ENCODE peak calls at places on chromosomes 3 and 15, in eight cellular contexts. One of them, this sample, is unnamed.

GRCh38 chr3:160448845-160449659 is 534 bp downstream of the TRIM59 start:
- DNase-seq in posterior vena cava: no peak
- DNase-seq in A549: peak
- DNase-seq in cardiac muscle cell: peak
- DNase-seq in NCI-H1694 treated with DMSO at 0.1 percent for 48 hours: no peak
- DNase-seq in memory B cell: no peak
- DNase-seq in NT2/D1: peak
- DNase-seq in CD8-positive, alpha-beta T cell: no peak
- DNase-seq in this sample: no peak

GRCh38 chr3:98612996-98613517 is 19.6 kb upstream of the CPOX start:
- DNase-seq in posterior vena cava: no peak
- DNase-seq in NCI-H1694 treated with DMSO at 0.1 percent for 48 hours: no peak
- DNase-seq in A549: no peak
- DNase-seq in NT2/D1: no peak
- DNase-seq in cardiac muscle cell: no peak
- DNase-seq in memory B cell: no peak
- DNase-seq in CD8-positive, alpha-beta T cell: no peak
- DNase-seq in this sample: no peak

GRCh38 chr3:5197022-5197421 is 9.5 kb downstream of the EDEM1 start:
- DNase-seq in A549: no peak
- DNase-seq in CD8-positive, alpha-beta T cell: no peak
- DNase-seq in NCI-H1694 treated with DMSO at 0.1 percent for 48 hours: no peak
- DNase-seq in NT2/D1: no peak
- DNase-seq in memory B cell: no peak
- DNase-seq in posterior vena cava: no peak
- DNase-seq in cardiac muscle cell: no peak
- DNase-seq in this sample: no peak

GRCh38 chr3:133895208-133896001 is at the start of gene RAB6B:
- DNase-seq in CD8-positive, alpha-beta T cell: no peak
- DNase-seq in posterior vena cava: peak
- DNase-seq in NT2/D1: no peak
- DNase-seq in cardiac muscle cell: peak
- DNase-seq in NCI-H1694 treated with DMSO at 0.1 percent for 48 hours: peak
- DNase-seq in A549: no peak
- DNase-seq in memory B cell: no peak
- DNase-seq in this sample: no peak

GRCh38 chr15:79570004-79570403 is 137.9 kb downstream of the MINAR1 start:
- DNase-seq in cardiac muscle cell: no peak
- DNase-seq in NT2/D1: no peak
- DNase-seq in A549: no peak
- DNase-seq in CD8-positive, alpha-beta T cell: no peak
- DNase-seq in NCI-H1694 treated with DMSO at 0.1 percent for 48 hours: no peak
- DNase-seq in posterior vena cava: no peak
- DNase-seq in memory B cell: no peak
- DNase-seq in this sample: no peak

GRCh38 chr3:124800076-124800475 is 69.8 kb downstream of the UMPS start:
- DNase-seq in CD8-positive, alpha-beta T cell: no peak
- DNase-seq in NCI-H1694 treated with DMSO at 0.1 percent for 48 hours: no peak
- DNase-seq in NT2/D1: no peak
- DNase-seq in posterior vena cava: no peak
- DNase-seq in A549: no peak
- DNase-seq in memory B cell: no peak
- DNase-seq in cardiac muscle cell: no peak
- DNase-seq in this sample: no peak

GRCh38 chr15:80474751-80475295 is 70.6 kb downstream of the ARNT2 start:
- DNase-seq in cardiac muscle cell: no peak
- DNase-seq in A549: no peak
- DNase-seq in memory B cell: no peak
- DNase-seq in NT2/D1: no peak
- DNase-seq in NCI-H1694 treated with DMSO at 0.1 percent for 48 hours: no peak
- DNase-seq in posterior vena cava: no peak
- DNase-seq in CD8-positive, alpha-beta T cell: no peak
- DNase-seq in this sample: no peak

GRCh38 chr15:68209735-68210408 is 4.7 kb upstream of the CALML4 start:
- DNase-seq in posterior vena cava: peak
- DNase-seq in cardiac muscle cell: no peak
- DNase-seq in A549: no peak
- DNase-seq in memory B cell: peak
- DNase-seq in CD8-positive, alpha-beta T cell: peak
- DNase-seq in NCI-H1694 treated with DMSO at 0.1 percent for 48 hours: no peak
- DNase-seq in NT2/D1: no peak
- DNase-seq in this sample: no peak

GRCh38 chr15:75648156-75649000 is 666 bp downstream of the SNX33 start:
- DNase-seq in cardiac muscle cell: peak
- DNase-seq in memory B cell: no peak
- DNase-seq in A549: peak
- DNase-seq in posterior vena cava: peak
- DNase-seq in CD8-positive, alpha-beta T cell: no peak
- DNase-seq in NT2/D1: no peak
- DNase-seq in NCI-H1694 treated with DMSO at 0.1 percent for 48 hours: no peak
- DNase-seq in this sample: no peak

GRCh38 chr3:61928020-61928419 is 366.6 kb downstream of the PTPRG start:
- DNase-seq in NCI-H1694 treated with DMSO at 0.1 percent for 48 hours: no peak
- DNase-seq in cardiac muscle cell: no peak
- DNase-seq in posterior vena cava: no peak
- DNase-seq in memory B cell: no peak
- DNase-seq in A549: no peak
- DNase-seq in NT2/D1: no peak
- DNase-seq in CD8-positive, alpha-beta T cell: no peak
- DNase-seq in this sample: no peak

GRCh38 chr15:61651267-61651666 is 409.0 kb downstream of the VPS13C start:
- DNase-seq in cardiac muscle cell: peak
- DNase-seq in posterior vena cava: no peak
- DNase-seq in A549: no peak
- DNase-seq in NT2/D1: peak
- DNase-seq in memory B cell: no peak
- DNase-seq in CD8-positive, alpha-beta T cell: no peak
- DNase-seq in NCI-H1694 treated with DMSO at 0.1 percent for 48 hours: no peak
- DNase-seq in this sample: no peak